ENCODE peak calls at places on chromosomes 3 and 15, in seven cellular contexts. L, V, E, Y, D, I and K are unnamed samples.

GRCh38 chr3:124967964-124968363 is 33.4 kb upstream of the MUC13 start:
- DNase-seq in D (no peak), I (no peak), E (no peak), Y (no peak), L (no peak), V (no peak), K (no peak)

GRCh38 chr15:40471778-40472130 is 970 bp downstream of the CHST14 start:
- DNase-seq in V (no peak), E (no peak), D (peak), Y (peak), L (no peak), I (no peak), K (no peak)

GRCh38 chr15:100686021-100686724 is 83.8 kb downstream of the ASB7 start:
- DNase-seq in I (no peak), V (no peak), L (no peak), D (no peak), E (peak), Y (no peak), K (peak)

GRCh38 chr3:148600902-148601765 is 96.6 kb upstream of the AGTR1 start:
- DNase-seq in D (no peak), E (no peak), L (no peak), I (no peak), Y (no peak), V (no peak), K (no peak)

GRCh38 chr3:137163241-137163916 is 205.6 kb downstream of the IL20RB start:
- DNase-seq in L (no peak), I (no peak), V (no peak), Y (no peak), E (peak), D (no peak), K (no peak)

GRCh38 chr3:192022412-192022811 is 561.4 kb downstream of the PYDC2 start:
- DNase-seq in Y (no peak), E (no peak), L (no peak), D (no peak), I (peak), V (no peak), K (peak)

GRCh38 chr3:49805367-49805782 is 2.3 kb downstream of the INKA1 start:
- DNase-seq in V (peak), I (no peak), Y (peak), L (no peak), E (peak), D (no peak), K (peak)

GRCh38 chr15:85607141-85607806 is 187.5 kb downstream of the KLHL25 start:
- DNase-seq in V (no peak), I (no peak), Y (no peak), L (no peak), E (no peak), D (no peak), K (no peak)

GRCh38 chr15:58966698-58967097 is 20.8 kb upstream of the RNF111 start:
- DNase-seq in Y (no peak), I (no peak), L (no peak), E (no peak), V (peak), D (no peak), K (peak)

GRCh38 chr3:152148579-152148978 is 120.2 kb upstream of the MBNL1 start:
- DNase-seq in V (no peak), E (no peak), D (no peak), Y (no peak), I (no peak), L (no peak), K (no peak)

GRCh38 chr3:120634539-120634938 is 38.4 kb downstream of the NDUFB4 start:
- DNase-seq in D (no peak), V (no peak), E (no peak), L (no peak), Y (no peak), I (no peak), K (no peak)

GRCh38 chr3:187922704-187923393 is 177.6 kb upstream of the BCL6 start:
- DNase-seq in E (no peak), L (no peak), D (no peak), I (no peak), V (peak), Y (no peak), K (peak)

GRCh38 chr3:38652934-38653333 is 3.4 kb upstream of the SCN5A start:
- DNase-seq in Y (no peak), D (no peak), L (no peak), E (no peak), I (no peak), V (no peak), K (no peak)

GRCh38 chr3:29789686-29790085 is 508.8 kb downstream of the RBMS3 start:
- DNase-seq in E (no peak), L (no peak), Y (no peak), D (no peak), I (no peak), V (no peak), K (peak)

GRCh38 chr3:134034005-134034785 is 4.5 kb upstream of the SLCO2A1 start:
- DNase-seq in V (no peak), E (no peak), L (no peak), Y (no peak), I (no peak), D (no peak), K (no peak)

GRCh38 chr15:34791701-34792100 is 3.6 kb downstream of the ACTC1 start:
- DNase-seq in E (no peak), I (no peak), D (no peak), Y (no peak), V (no peak), L (no peak), K (no peak)

GRCh38 chr3:39812537-39812936 is 3.1 kb downstream of the MYRIP start:
- DNase-seq in D (no peak), I (no peak), V (no peak), E (no peak), L (no peak), Y (peak), K (peak)

GRCh38 chr3:63325386-63325785 is 47.3 kb downstream of the SYNPR start:
- DNase-seq in L (no peak), I (no peak), Y (no peak), V (no peak), E (no peak), D (no peak), K (no peak)

GRCh38 chr3:21109056-21109455 is 642.0 kb downstream of the ZNF385D start:
- DNase-seq in L (no peak), Y (no peak), V (no peak), E (no peak), D (no peak), I (no peak), K (no peak)

GRCh38 chr15:73839699-73840098 is 33.7 kb upstream of the TBC1D21 start:
- DNase-seq in I (no peak), E (no peak), D (no peak), V (no peak), L (no peak), Y (no peak), K (no peak)
- TF ChIP-seq CTCF in I (no peak), E (no peak), D (no peak), V (no peak), L (no peak), Y (no peak), K (no peak)

DNA sequence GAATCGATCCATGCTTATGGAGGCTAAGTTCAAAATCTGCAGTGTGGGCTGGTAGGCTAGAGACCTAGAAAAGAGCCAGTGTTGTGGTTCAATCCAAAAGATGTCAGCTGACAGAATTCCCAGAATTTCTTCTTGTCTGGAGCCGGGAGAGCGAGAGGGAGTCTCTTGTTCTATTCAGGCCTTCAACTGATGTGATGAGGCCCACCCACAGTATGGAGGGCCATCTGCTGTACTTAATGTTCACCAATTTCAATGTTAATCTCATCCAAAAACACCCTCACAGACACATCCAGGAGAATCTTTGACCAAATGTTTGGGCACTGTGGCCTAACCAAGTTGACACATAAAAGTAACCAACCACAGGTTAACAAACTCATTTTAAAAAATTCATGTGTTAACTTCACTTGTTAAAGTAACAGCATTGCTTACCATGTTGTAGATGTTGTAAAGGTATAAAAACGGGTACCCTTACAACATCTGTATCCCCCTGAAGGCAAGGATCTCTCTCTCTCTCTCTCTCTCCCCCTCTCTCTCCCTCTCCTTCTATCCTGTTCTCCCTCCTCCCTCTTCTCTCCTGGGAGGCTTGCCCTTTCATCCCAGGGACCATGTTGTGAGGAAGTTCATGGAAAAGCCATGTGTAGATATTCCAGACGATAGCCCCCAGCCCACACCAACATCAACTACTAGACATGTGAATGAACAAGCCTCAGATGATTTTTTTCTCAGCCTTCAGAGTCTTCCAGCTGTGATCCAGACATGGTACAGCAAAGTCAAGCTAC is 66.4 kb upstream of the CHD2 start:
- DNase-seq in I (no peak), E (no peak), D (no peak), V (no peak), Y (no peak), L (no peak), K (no peak)
- H3K4me3 ChIP-seq in I (no peak), E (no peak), D (no peak), V (no peak), Y (no peak), L (no peak), K (no peak)

GRCh38 chr3:76107935-76108570 is 322.7 kb upstream of the ZNF717 start:
- DNase-seq in L (no peak), V (peak), D (no peak), E (no peak), I (peak), Y (no peak), K (peak)
- TF ChIP-seq CTCF in L (peak), V (peak), D (peak), E (no peak), I (peak), Y (no peak), K (peak)

GRCh38 chr3:43181202-43181910 is 75.5 kb upstream of the POMGNT2 start:
- DNase-seq in I (no peak), E (no peak), V (no peak), D (no peak), Y (no peak), L (no peak), K (no peak)

GRCh38 chr3:43176666-43177065 is 70.8 kb upstream of the POMGNT2 start:
- DNase-seq in E (no peak), V (no peak), D (no peak), L (no peak), Y (no peak), I (no peak), K (no peak)

GRCh38 chr3:43177092-43177491 is 71.2 kb upstream of the POMGNT2 start:
- DNase-seq in V (no peak), L (no peak), D (no peak), Y (no peak), E (no peak), I (no peak), K (no peak)

GRCh38 chr3:43180027-43180426 is 74.1 kb upstream of the POMGNT2 start:
- DNase-seq in E (no peak), Y (no peak), I (no peak), V (peak), L (no peak), D (no peak), K (peak)

DNA sequence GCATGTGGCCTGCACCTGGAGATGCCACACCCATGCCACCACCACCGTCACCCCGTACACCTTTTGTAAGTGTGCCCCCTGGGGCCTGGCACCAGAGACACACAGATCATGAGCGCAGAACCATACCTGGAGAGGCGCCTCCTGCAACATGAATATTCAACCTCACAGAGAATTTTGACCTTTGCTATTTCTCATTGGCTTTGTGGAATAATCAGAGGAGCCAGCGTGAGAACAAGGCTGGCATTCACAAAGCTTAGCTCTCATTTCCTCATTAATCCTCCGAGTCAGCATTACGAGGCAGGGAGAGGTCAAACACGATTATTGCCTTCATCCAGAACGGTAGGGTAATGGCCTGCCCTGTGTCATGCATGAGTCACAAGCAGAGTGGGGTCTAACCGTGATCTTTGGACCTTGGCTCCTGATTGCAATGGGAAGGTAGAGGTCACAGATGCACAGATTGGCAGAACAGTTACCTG is 73.0 kb upstream of the POMGNT2 start:
- DNase-seq in V (peak), E (no peak), I (no peak), L (no peak), Y (peak), D (no peak), K (peak)
- H3K4me3 ChIP-seq in V (no peak), E (no peak), I (no peak), L (no peak), Y (no peak), D (no peak), K (no peak)

GRCh38 chr3:114447950-114448479 is 154.2 kb downstream of the TIGIT start:
- DNase-seq in D (no peak), I (no peak), V (no peak), L (no peak), E (peak), Y (no peak), K (no peak)

GRCh38 chr3:114445233-114445632 is 151.4 kb downstream of the TIGIT start:
- DNase-seq in I (no peak), D (no peak), E (no peak), V (no peak), L (no peak), Y (no peak), K (peak)

GRCh38 chr3:114449271-114450007 is 155.6 kb downstream of the TIGIT start:
- DNase-seq in L (no peak), V (no peak), D (no peak), E (no peak), I (no peak), Y (no peak), K (no peak)

GRCh38 chr3:114446605-114447004 is 152.8 kb downstream of the TIGIT start:
- DNase-seq in Y (no peak), I (no peak), V (no peak), D (no peak), L (no peak), E (peak), K (no peak)

DNA sequence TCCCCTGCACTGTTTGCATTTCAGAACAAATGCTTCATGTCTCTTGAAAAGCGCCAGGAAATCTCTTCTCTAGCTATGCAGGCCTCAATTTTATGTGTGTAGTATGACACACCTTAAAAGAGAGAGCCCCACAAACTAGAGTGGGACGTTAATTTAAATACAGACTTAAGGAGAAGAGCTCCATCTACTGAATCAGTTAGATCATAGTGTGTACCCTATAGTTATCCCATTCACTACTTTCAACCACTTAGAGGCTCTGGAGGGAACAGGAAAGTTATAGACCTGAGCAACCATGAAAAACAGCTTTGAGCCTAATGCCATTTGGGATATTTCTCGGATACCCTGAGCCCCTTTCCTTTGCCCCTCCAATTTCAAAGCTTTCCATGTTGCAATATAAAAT is 153.7 kb downstream of the TIGIT start:
- DNase-seq in V (no peak), L (no peak), Y (no peak), I (no peak), E (no peak), D (no peak), K (no peak)
- TF ChIP-seq CTCF in V (no peak), L (peak), Y (no peak), I (no peak), E (no peak), D (no peak), K (no peak)

DNA sequence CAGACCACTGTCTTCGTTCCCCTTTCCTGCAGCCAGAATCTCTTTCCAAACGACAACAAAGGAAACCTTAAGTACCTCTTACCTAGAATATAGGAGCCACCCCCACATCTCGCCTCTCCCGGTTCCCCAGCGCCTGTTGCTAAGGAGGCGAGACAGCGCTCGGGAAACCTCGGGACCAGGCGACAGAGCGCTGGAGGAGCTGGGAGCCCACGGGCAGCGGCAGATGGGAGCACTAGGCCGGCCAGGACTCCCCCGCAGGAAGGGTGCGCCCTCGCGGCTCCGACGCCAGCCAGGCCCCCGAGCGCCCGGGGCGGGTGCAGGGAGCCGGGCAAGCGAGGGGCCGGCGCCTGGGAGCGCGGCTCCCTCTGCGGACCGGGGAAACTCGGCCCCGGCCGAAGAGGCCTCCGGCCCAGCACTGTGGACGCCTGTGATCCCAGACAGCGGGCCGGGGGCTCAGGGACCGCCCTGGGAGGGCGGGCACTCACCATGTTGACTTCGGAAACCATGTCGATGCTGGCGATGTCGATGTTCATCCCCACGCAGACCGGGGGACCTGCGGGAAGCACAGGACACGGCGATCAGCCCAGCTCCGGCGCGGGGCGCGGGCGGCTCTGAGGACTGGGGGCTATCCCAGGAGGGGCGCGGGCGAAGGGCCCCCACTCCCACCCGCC is 814 bp downstream of the GABRB3 start:
- DNase-seq in Y (no peak), I (no peak), D (no peak), L (peak), E (no peak), V (no peak), K (no peak)
- H3K4me3 ChIP-seq in Y (peak), I (peak), D (no peak), L (peak), E (peak), V (no peak), K (no peak)

GRCh38 chr3:129604942-129605592 is 1.4 kb downstream of the PLXND1 start:
- DNase-seq in V (no peak), Y (no peak), L (no peak), E (no peak), D (no peak), I (no peak), K (no peak)

GRCh38 chr3:129604223-129604941 is 2.1 kb downstream of the PLXND1 start:
- DNase-seq in V (no peak), Y (no peak), E (no peak), L (no peak), D (no peak), I (no peak), K (no peak)

GRCh38 chr3:129607391-129608068 is 1.1 kb upstream of the PLXND1 start:
- DNase-seq in Y (no peak), I (no peak), L (no peak), V (no peak), D (no peak), E (no peak), K (peak)

GRCh38 chr3:129606522-129607390 is at the start of gene PLXND1:
- DNase-seq in E (no peak), L (peak), I (no peak), V (peak), Y (peak), D (peak), K (peak)

GRCh38 chr3:129605593-129606521 is 619 bp downstream of the PLXND1 start:
- DNase-seq in I (no peak), E (no peak), D (no peak), V (no peak), Y (peak), L (no peak), K (peak)
- TF ChIP-seq CTCF in I (no peak), E (no peak), D (no peak), V (no peak), Y (no peak), L (no peak), K (no peak)

DNA sequence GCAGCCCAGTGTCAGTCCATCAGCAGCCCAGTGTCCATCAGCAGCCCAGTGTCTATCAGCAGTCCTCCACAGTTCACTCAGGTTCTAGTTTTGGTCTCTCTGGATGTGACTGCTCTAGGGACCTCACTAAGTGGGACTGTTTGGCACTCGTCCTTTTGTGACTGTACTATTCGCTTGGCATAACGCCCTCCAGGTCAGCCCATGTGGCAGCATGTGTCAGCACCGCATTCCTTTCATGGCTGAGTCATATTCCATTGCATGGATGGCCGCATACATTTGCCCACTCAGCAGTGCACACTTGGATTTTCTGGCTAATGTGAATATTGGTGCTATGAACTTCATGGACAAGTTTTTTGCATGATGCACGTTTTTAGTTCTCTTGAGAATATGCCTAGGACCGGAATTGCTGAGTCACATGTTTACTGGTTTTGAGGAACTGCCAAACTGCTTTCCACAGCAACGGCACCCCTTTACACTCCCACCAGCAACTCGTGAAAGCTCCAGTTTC is 16.4 kb downstream of the CHST13 start:
- DNase-seq in L (no peak), V (peak), Y (no peak), D (peak), E (no peak), I (peak), K (peak)
- H3K4me3 ChIP-seq in L (no peak), V (no peak), Y (no peak), D (no peak), E (no peak), I (no peak), K (no peak)

DNA sequence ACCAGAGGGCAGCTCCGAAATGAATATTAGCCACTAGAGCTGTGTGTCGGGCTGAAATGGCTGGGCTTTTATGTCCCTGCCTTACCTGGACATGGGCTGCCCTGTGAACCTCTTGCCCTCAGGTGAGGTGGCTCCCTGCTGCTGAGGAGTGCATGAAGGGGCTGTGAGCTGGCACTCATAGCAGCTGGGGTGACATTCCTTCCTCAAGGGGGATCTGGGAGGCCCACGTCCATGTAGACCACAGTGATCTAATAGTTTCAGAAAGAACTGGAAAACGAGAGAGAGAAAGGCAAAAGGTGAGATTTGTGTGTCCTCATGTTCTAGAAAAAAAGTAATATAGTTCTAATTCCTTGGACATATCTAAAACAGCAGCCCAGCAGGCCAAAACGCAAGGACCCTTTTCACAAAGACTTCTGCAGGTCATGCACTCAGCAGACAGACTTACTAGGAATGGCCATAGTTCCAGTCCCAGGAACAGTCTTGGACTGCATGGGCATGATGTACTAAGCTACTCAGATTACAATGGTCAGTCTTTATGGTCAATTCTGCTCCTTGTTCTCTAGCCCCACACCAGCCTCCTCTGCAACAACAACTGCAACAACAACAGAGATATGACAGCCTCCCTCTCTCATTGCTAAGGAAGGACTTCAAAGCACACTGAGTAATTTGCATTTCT is 10.8 kb upstream of the SLC24A5 start:
- DNase-seq in Y (no peak), L (no peak), I (no peak), E (no peak), V (no peak), D (no peak), K (no peak)
- TF ChIP-seq CTCF in Y (no peak), L (no peak), I (peak), E (no peak), V (peak), D (no peak), K (no peak)